ENCODE peak calls at places on chromosome 13, in nine cellular contexts. One of them, this sample, is unnamed.

GRCh38 chr13:24181991-24182702 is 21.6 kb downstream of the SPATA13 start:
- DNase-seq in HCT116: no peak
- DNase-seq in heart right ventricle: no peak
- DNase-seq in uterus: no peak
- DNase-seq in AG09319: no peak
- DNase-seq in activated CD8-positive, alpha-beta T cell treated with anti-CD3 and anti-CD28 coated beads for 36 hours: no peak
- DNase-seq in NB4: peak
- DNase-seq in astrocyte of the cerebellum: no peak
- DNase-seq in lower leg skin: no peak
- DNase-seq in this sample: peak

GRCh38 chr13:23871616-23872220 is 17.5 kb downstream of the MIPEP start:
- DNase-seq in lower leg skin: no peak
- DNase-seq in heart right ventricle: no peak
- DNase-seq in NB4: peak
- DNase-seq in AG09319: no peak
- DNase-seq in HCT116: no peak
- DNase-seq in uterus: no peak
- DNase-seq in astrocyte of the cerebellum: peak
- DNase-seq in activated CD8-positive, alpha-beta T cell treated with anti-CD3 and anti-CD28 coated beads for 36 hours: no peak
- DNase-seq in this sample: no peak

GRCh38 chr13:110250258-110250891 is 56.6 kb downstream of the COL4A1 start:
- DNase-seq in astrocyte of the cerebellum: peak
- DNase-seq in activated CD8-positive, alpha-beta T cell treated with anti-CD3 and anti-CD28 coated beads for 36 hours: no peak
- DNase-seq in lower leg skin: peak
- DNase-seq in uterus: peak
- DNase-seq in heart right ventricle: peak
- DNase-seq in NB4: no peak
- DNase-seq in HCT116: no peak
- DNase-seq in AG09319: peak
- DNase-seq in this sample: no peak

GRCh38 chr13:104034891-104035290 is 968.7 kb upstream of the SLC10A2 start:
- DNase-seq in AG09319: no peak
- DNase-seq in HCT116: no peak
- DNase-seq in heart right ventricle: no peak
- DNase-seq in uterus: no peak
- DNase-seq in astrocyte of the cerebellum: no peak
- DNase-seq in lower leg skin: no peak
- DNase-seq in NB4: no peak
- DNase-seq in activated CD8-positive, alpha-beta T cell treated with anti-CD3 and anti-CD28 coated beads for 36 hours: no peak
- DNase-seq in this sample: no peak

GRCh38 chr13:24087611-24088235 is 72.8 kb upstream of the SPATA13 start:
- DNase-seq in heart right ventricle: peak
- DNase-seq in lower leg skin: no peak
- DNase-seq in astrocyte of the cerebellum: no peak
- DNase-seq in HCT116: no peak
- DNase-seq in NB4: no peak
- DNase-seq in activated CD8-positive, alpha-beta T cell treated with anti-CD3 and anti-CD28 coated beads for 36 hours: no peak
- DNase-seq in AG09319: no peak
- DNase-seq in uterus: peak
- DNase-seq in this sample: no peak

GRCh38 chr13:48600374-48601364 is 53.1 kb upstream of the CYSLTR2 start:
- DNase-seq in astrocyte of the cerebellum: peak
- DNase-seq in heart right ventricle: no peak
- DNase-seq in lower leg skin: no peak
- DNase-seq in AG09319: peak
- DNase-seq in HCT116: no peak
- DNase-seq in NB4: no peak
- DNase-seq in activated CD8-positive, alpha-beta T cell treated with anti-CD3 and anti-CD28 coated beads for 36 hours: no peak
- DNase-seq in uterus: no peak
- DNase-seq in this sample: no peak

GRCh38 chr13:51456510-51456909 is 3.7 kb upstream of the INTS6 start:
- DNase-seq in lower leg skin: no peak
- DNase-seq in uterus: no peak
- DNase-seq in HCT116: no peak
- DNase-seq in astrocyte of the cerebellum: no peak
- DNase-seq in heart right ventricle: no peak
- DNase-seq in NB4: no peak
- DNase-seq in activated CD8-positive, alpha-beta T cell treated with anti-CD3 and anti-CD28 coated beads for 36 hours: no peak
- DNase-seq in AG09319: no peak
- DNase-seq in this sample: no peak

GRCh38 chr13:71912524-71912923 is 45.5 kb upstream of the DACH1 start:
- DNase-seq in lower leg skin: no peak
- DNase-seq in AG09319: no peak
- DNase-seq in HCT116: no peak
- DNase-seq in activated CD8-positive, alpha-beta T cell treated with anti-CD3 and anti-CD28 coated beads for 36 hours: no peak
- DNase-seq in NB4: no peak
- DNase-seq in uterus: no peak
- DNase-seq in astrocyte of the cerebellum: peak
- DNase-seq in heart right ventricle: no peak
- DNase-seq in this sample: no peak

GRCh38 chr13:108215428-108215827 is at the start of gene LIG4:
- DNase-seq in NB4: peak
- DNase-seq in HCT116: peak
- DNase-seq in astrocyte of the cerebellum: peak
- DNase-seq in heart right ventricle: peak
- DNase-seq in uterus: peak
- DNase-seq in lower leg skin: peak
- DNase-seq in activated CD8-positive, alpha-beta T cell treated with anti-CD3 and anti-CD28 coated beads for 36 hours: peak
- DNase-seq in AG09319: peak
- DNase-seq in this sample: peak

GRCh38 chr13:109616021-109616420 is 170.4 kb downstream of the IRS2 start:
- DNase-seq in lower leg skin: no peak
- DNase-seq in heart right ventricle: no peak
- DNase-seq in NB4: no peak
- DNase-seq in uterus: no peak
- DNase-seq in HCT116: no peak
- DNase-seq in activated CD8-positive, alpha-beta T cell treated with anti-CD3 and anti-CD28 coated beads for 36 hours: no peak
- DNase-seq in astrocyte of the cerebellum: no peak
- DNase-seq in AG09319: no peak
- DNase-seq in this sample: no peak

GRCh38 chr13:113589961-113590339 is 5.4 kb downstream of the TFDP1 start:
- DNase-seq in lower leg skin: peak
- DNase-seq in heart right ventricle: no peak
- DNase-seq in astrocyte of the cerebellum: no peak
- DNase-seq in uterus: no peak
- DNase-seq in NB4: no peak
- DNase-seq in AG09319: no peak
- DNase-seq in HCT116: no peak
- DNase-seq in activated CD8-positive, alpha-beta T cell treated with anti-CD3 and anti-CD28 coated beads for 36 hours: no peak
- DNase-seq in this sample: no peak

GRCh38 chr13:39263033-39263432 is 224.8 kb downstream of the NHLRC3 start:
- DNase-seq in AG09319: no peak
- DNase-seq in heart right ventricle: peak
- DNase-seq in uterus: peak
- DNase-seq in astrocyte of the cerebellum: peak
- DNase-seq in activated CD8-positive, alpha-beta T cell treated with anti-CD3 and anti-CD28 coated beads for 36 hours: peak
- DNase-seq in lower leg skin: no peak
- DNase-seq in NB4: peak
- DNase-seq in HCT116: peak
- DNase-seq in this sample: no peak

GRCh38 chr13:76812971-76813691 is 73.1 kb downstream of the KCTD12 start:
- DNase-seq in uterus: peak
- DNase-seq in astrocyte of the cerebellum: no peak
- DNase-seq in heart right ventricle: peak
- DNase-seq in NB4: no peak
- DNase-seq in activated CD8-positive, alpha-beta T cell treated with anti-CD3 and anti-CD28 coated beads for 36 hours: no peak
- DNase-seq in lower leg skin: peak
- DNase-seq in AG09319: no peak
- DNase-seq in HCT116: no peak
- DNase-seq in this sample: no peak

GRCh38 chr13:30872685-30873443 is 33.2 kb upstream of the MEDAG start:
- DNase-seq in lower leg skin: peak
- DNase-seq in HCT116: no peak
- DNase-seq in astrocyte of the cerebellum: peak
- DNase-seq in heart right ventricle: peak
- DNase-seq in NB4: peak
- DNase-seq in uterus: peak
- DNase-seq in AG09319: peak
- DNase-seq in activated CD8-positive, alpha-beta T cell treated with anti-CD3 and anti-CD28 coated beads for 36 hours: no peak
- DNase-seq in this sample: no peak

GRCh38 chr13:97621025-97621424 is 187.1 kb downstream of the RAP2A start:
- DNase-seq in heart right ventricle: no peak
- DNase-seq in astrocyte of the cerebellum: no peak
- DNase-seq in uterus: no peak
- DNase-seq in HCT116: no peak
- DNase-seq in NB4: no peak
- DNase-seq in AG09319: no peak
- DNase-seq in lower leg skin: no peak
- DNase-seq in activated CD8-positive, alpha-beta T cell treated with anti-CD3 and anti-CD28 coated beads for 36 hours: no peak
- DNase-seq in this sample: no peak
- TF ChIP-seq CTCF in heart right ventricle: no peak
- TF ChIP-seq CTCF in astrocyte of the cerebellum: no peak
- TF ChIP-seq CTCF in uterus: no peak
- TF ChIP-seq CTCF in HCT116: no peak
- TF ChIP-seq CTCF in NB4: no peak
- TF ChIP-seq CTCF in AG09319: no peak
- TF ChIP-seq CTCF in lower leg skin: no peak
- TF ChIP-seq CTCF in activated CD8-positive, alpha-beta T cell treated with anti-CD3 and anti-CD28 coated beads for 36 hours: no peak
- TF ChIP-seq CTCF in this sample: no peak

DNA sequence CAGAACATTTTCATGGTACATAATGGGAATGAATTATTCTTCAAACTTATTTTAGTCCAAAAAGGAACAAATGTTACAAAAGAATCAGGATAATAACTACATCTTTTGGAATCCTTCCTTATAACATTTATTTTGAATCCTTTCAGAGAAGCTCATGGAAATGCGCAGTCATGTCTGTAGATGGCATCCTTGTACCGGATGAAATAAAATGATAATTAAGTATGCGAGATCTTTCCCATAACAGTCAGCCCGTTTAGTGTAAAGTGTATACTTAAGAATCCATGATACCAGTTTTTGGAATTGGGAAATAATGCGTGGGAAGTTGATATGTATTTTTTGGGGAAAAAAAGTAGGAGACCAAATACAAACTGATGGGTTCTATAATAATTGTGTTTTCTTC is 418.8 kb downstream of the GPC5 start:
- DNase-seq in activated CD8-positive, alpha-beta T cell treated with anti-CD3 and anti-CD28 coated beads for 36 hours: no peak
- DNase-seq in AG09319: no peak
- DNase-seq in lower leg skin: no peak
- DNase-seq in NB4: no peak
- DNase-seq in heart right ventricle: no peak
- DNase-seq in astrocyte of the cerebellum: no peak
- DNase-seq in uterus: no peak
- DNase-seq in HCT116: no peak
- DNase-seq in this sample: no peak
- TF ChIP-seq CTCF in activated CD8-positive, alpha-beta T cell treated with anti-CD3 and anti-CD28 coated beads for 36 hours: no peak
- TF ChIP-seq CTCF in AG09319: no peak
- TF ChIP-seq CTCF in lower leg skin: no peak
- TF ChIP-seq CTCF in NB4: no peak
- TF ChIP-seq CTCF in heart right ventricle: peak
- TF ChIP-seq CTCF in astrocyte of the cerebellum: peak
- TF ChIP-seq CTCF in uterus: no peak
- TF ChIP-seq CTCF in HCT116: no peak
- TF ChIP-seq CTCF in this sample: no peak

GRCh38 chr13:94174009-94174408 is 305.5 kb downstream of the DCT start:
- DNase-seq in astrocyte of the cerebellum: no peak
- DNase-seq in heart right ventricle: no peak
- DNase-seq in AG09319: no peak
- DNase-seq in HCT116: no peak
- DNase-seq in NB4: no peak
- DNase-seq in activated CD8-positive, alpha-beta T cell treated with anti-CD3 and anti-CD28 coated beads for 36 hours: no peak
- DNase-seq in uterus: no peak
- DNase-seq in lower leg skin: no peak
- DNase-seq in this sample: no peak

GRCh38 chr13:94175076-94175475 is 304.4 kb downstream of the DCT start:
- DNase-seq in NB4: no peak
- DNase-seq in AG09319: no peak
- DNase-seq in lower leg skin: no peak
- DNase-seq in HCT116: no peak
- DNase-seq in activated CD8-positive, alpha-beta T cell treated with anti-CD3 and anti-CD28 coated beads for 36 hours: no peak
- DNase-seq in heart right ventricle: no peak
- DNase-seq in astrocyte of the cerebellum: no peak
- DNase-seq in uterus: no peak
- DNase-seq in this sample: no peak

GRCh38 chr13:94169783-94170513 is 309.5 kb downstream of the DCT start:
- DNase-seq in lower leg skin: no peak
- DNase-seq in AG09319: no peak
- DNase-seq in NB4: no peak
- DNase-seq in uterus: no peak
- DNase-seq in astrocyte of the cerebellum: no peak
- DNase-seq in activated CD8-positive, alpha-beta T cell treated with anti-CD3 and anti-CD28 coated beads for 36 hours: no peak
- DNase-seq in HCT116: no peak
- DNase-seq in heart right ventricle: no peak
- DNase-seq in this sample: no peak

GRCh38 chr13:94176576-94176975 is 302.9 kb downstream of the DCT start:
- DNase-seq in uterus: no peak
- DNase-seq in heart right ventricle: no peak
- DNase-seq in lower leg skin: no peak
- DNase-seq in AG09319: no peak
- DNase-seq in activated CD8-positive, alpha-beta T cell treated with anti-CD3 and anti-CD28 coated beads for 36 hours: no peak
- DNase-seq in NB4: no peak
- DNase-seq in astrocyte of the cerebellum: no peak
- DNase-seq in HCT116: no peak
- DNase-seq in this sample: no peak

DNA sequence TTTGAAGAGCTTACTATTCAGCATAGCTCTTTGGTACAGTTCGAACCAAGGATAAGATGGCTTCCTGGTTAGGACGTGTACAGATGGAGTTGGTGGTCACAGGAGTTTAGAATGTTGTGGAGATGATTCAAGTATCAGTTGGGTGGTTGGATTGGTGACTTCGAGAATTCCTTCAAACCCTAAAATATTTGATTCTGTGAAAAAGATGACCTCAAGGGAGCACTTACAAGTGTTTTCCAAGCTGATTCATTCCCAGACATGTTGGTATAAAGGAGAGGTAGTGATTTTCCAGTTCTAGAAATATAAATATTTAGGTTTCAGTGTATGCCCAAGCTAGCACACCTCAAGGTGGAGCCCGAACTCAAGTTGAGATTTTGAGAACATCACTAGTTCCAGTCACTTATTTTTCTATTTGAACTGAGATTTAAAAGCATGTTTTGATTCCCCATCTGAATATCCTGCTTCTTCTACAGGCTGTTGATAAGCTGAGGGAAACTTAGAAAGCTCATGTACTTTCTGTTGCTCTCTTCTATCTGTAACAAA is 306.1 kb downstream of the DCT start:
- DNase-seq in astrocyte of the cerebellum: no peak
- DNase-seq in HCT116: no peak
- DNase-seq in uterus: no peak
- DNase-seq in lower leg skin: no peak
- DNase-seq in NB4: no peak
- DNase-seq in heart right ventricle: no peak
- DNase-seq in activated CD8-positive, alpha-beta T cell treated with anti-CD3 and anti-CD28 coated beads for 36 hours: no peak
- DNase-seq in AG09319: no peak
- DNase-seq in this sample: no peak
- TF ChIP-seq CTCF in astrocyte of the cerebellum: no peak
- TF ChIP-seq CTCF in HCT116: no peak
- TF ChIP-seq CTCF in uterus: no peak
- TF ChIP-seq CTCF in lower leg skin: no peak
- TF ChIP-seq CTCF in NB4: no peak
- TF ChIP-seq CTCF in heart right ventricle: no peak
- TF ChIP-seq CTCF in activated CD8-positive, alpha-beta T cell treated with anti-CD3 and anti-CD28 coated beads for 36 hours: no peak
- TF ChIP-seq CTCF in AG09319: no peak
- TF ChIP-seq CTCF in this sample: no peak

DNA sequence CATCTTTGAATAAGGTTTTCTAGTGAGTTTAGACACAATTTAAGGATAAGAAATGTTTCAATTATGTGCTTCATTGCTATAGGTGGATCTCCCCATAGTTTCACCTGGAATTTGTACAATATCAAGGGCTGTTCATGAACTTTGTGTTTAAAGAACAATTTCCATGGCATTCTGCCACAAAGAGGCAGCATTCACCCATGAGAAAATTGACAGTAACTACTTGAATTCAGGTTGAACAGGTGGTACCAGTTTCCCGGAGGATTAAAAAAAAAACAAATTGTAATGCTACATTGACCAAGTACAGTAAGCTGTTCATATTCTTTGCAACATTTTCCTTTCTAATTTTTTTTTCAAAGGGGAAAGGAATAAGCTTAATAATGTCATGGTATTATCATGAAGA is 9.1 kb downstream of the SLITRK5 start:
- DNase-seq in NB4: no peak
- DNase-seq in activated CD8-positive, alpha-beta T cell treated with anti-CD3 and anti-CD28 coated beads for 36 hours: no peak
- DNase-seq in astrocyte of the cerebellum: no peak
- DNase-seq in uterus: no peak
- DNase-seq in heart right ventricle: no peak
- DNase-seq in HCT116: no peak
- DNase-seq in lower leg skin: no peak
- DNase-seq in AG09319: no peak
- DNase-seq in this sample: no peak
- TF ChIP-seq CTCF in NB4: no peak
- TF ChIP-seq CTCF in activated CD8-positive, alpha-beta T cell treated with anti-CD3 and anti-CD28 coated beads for 36 hours: no peak
- TF ChIP-seq CTCF in astrocyte of the cerebellum: no peak
- TF ChIP-seq CTCF in uterus: no peak
- TF ChIP-seq CTCF in heart right ventricle: no peak
- TF ChIP-seq CTCF in HCT116: no peak
- TF ChIP-seq CTCF in lower leg skin: no peak
- TF ChIP-seq CTCF in AG09319: no peak
- TF ChIP-seq CTCF in this sample: no peak